ENCODE peak calls at places on chromosome 4, in eight cellular contexts. K is endothelial cell; B is GM20000; I is stimulated activated CD4-positive, alpha-beta T cell treated with anti-CD3 and anti-CD28 coated beads, Interleukin-2, amount 100 ng/mL, for 24 hours; P is HuH-7; S is iris pigment epithelial cell; E is NCI-H526 treated with DMSO at 0.1 percent for 48 hours; W is astrocyte of the hippocampus. D is an unnamed sample.

GRCh38 chr4:138804705-138805104 is 210.9 kb upstream of the NOCT start:
- DNase-seq in E (no peak), K (no peak), W (peak), S (no peak), P (peak), B (no peak), I (no peak), D (no peak)

GRCh38 chr4:122625156-122625555 is 4.3 kb upstream of the IL21 start:
- DNase-seq in K (no peak), E (no peak), S (no peak), B (no peak), P (no peak), W (no peak), I (no peak), D (no peak)

GRCh38 chr4:128700659-128701350 is 108.7 kb upstream of the JADE1 start:
- DNase-seq in B (no peak), P (no peak), S (no peak), I (no peak), E (no peak), W (no peak), K (no peak), D (no peak)

GRCh38 chr4:1055721-1056590 is 44.5 kb downstream of the FGFRL1 start:
- DNase-seq in P (no peak), S (peak), K (no peak), B (peak), W (peak), I (peak), E (no peak), D (peak)

GRCh38 chr4:126209117-126209516 is 894.4 kb downstream of the FAT4 start:
- DNase-seq in W (no peak), I (no peak), B (no peak), K (no peak), E (no peak), P (no peak), S (peak), D (no peak)

GRCh38 chr4:41957634-41958033 is 22.4 kb downstream of the TMEM33 start:
- DNase-seq in B (peak), E (no peak), K (no peak), P (peak), S (peak), W (peak), I (no peak), D (no peak)

GRCh38 chr4:172124656-172125308 is 311.6 kb downstream of the GALNTL6 start:
- DNase-seq in B (no peak), E (no peak), S (peak), P (no peak), W (no peak), I (no peak), K (no peak), D (no peak)

GRCh38 chr4:19123681-19124080 is 1102.1 kb upstream of the LCORL start:
- DNase-seq in B (no peak), W (no peak), S (no peak), K (no peak), P (no peak), I (no peak), E (no peak), D (no peak)

GRCh38 chr4:156298230-156298629 is 344.6 kb upstream of the CTSO start:
- DNase-seq in I (no peak), B (no peak), K (peak), W (peak), S (peak), E (no peak), P (no peak), D (no peak)

GRCh38 chr4:83362492-83363329 is 28.1 kb upstream of the HPSE start:
- DNase-seq in W (peak), B (no peak), S (peak), P (peak), K (no peak), I (no peak), E (peak), D (no peak)

GRCh38 chr4:164501074-164501473 is 252.9 kb upstream of the SMIM31 start:
- DNase-seq in I (no peak), B (no peak), S (peak), E (no peak), W (peak), K (no peak), P (no peak), D (no peak)

GRCh38 chr4:74692973-74693372 is 101.3 kb downstream of the BTC start:
- DNase-seq in P (no peak), I (no peak), E (no peak), W (peak), K (no peak), S (no peak), B (no peak), D (no peak)

GRCh38 chr4:39715788-39716187 is 17.9 kb downstream of the UBE2K start:
- DNase-seq in S (no peak), K (no peak), E (no peak), P (no peak), B (peak), I (no peak), W (no peak), D (no peak)

GRCh38 chr4:159778298-159778697 is 675.4 kb downstream of the RAPGEF2 start:
- DNase-seq in S (no peak), B (no peak), E (no peak), P (no peak), I (no peak), W (no peak), K (no peak), D (no peak)

GRCh38 chr4:2432991-2433530 is 14.3 kb downstream of the CFAP99 start:
- DNase-seq in W (peak), P (no peak), E (no peak), I (no peak), K (no peak), B (no peak), S (peak), D (no peak)

GRCh38 chr4:139568206-139568969 is 12.4 kb upstream of the SETD7 start:
- DNase-seq in E (no peak), P (no peak), I (no peak), B (no peak), K (no peak), S (no peak), W (no peak), D (no peak)

GRCh38 chr4:154492288-154492687 is 689 bp upstream of the DCHS2 start:
- DNase-seq in K (no peak), I (no peak), P (no peak), S (no peak), W (no peak), B (no peak), E (no peak), D (no peak)

GRCh38 chr4:70651864-70652506 is 14.3 kb downstream of the JCHAIN start:
- DNase-seq in P (peak), K (no peak), E (peak), B (peak), W (peak), S (peak), I (no peak), D (no peak)

GRCh38 chr4:108181704-108182103 is 13.0 kb upstream of the LEF1 start:
- DNase-seq in P (no peak), E (no peak), S (no peak), W (no peak), I (no peak), K (no peak), B (peak), D (no peak)

GRCh38 chr4:177191586-177191985 is 118.1 kb upstream of the NEIL3 start:
- DNase-seq in I (no peak), E (no peak), W (no peak), K (no peak), P (no peak), S (no peak), B (no peak), D (no peak)

GRCh38 chr4:184506527-184507121 is 32.3 kb upstream of the IRF2 start:
- DNase-seq in K (peak), E (no peak), S (no peak), B (peak), P (no peak), I (peak), W (no peak), D (no peak)

GRCh38 chr4:74033721-74034120 is 4.8 kb downstream of the CXCL3 start:
- DNase-seq in E (no peak), W (no peak), P (no peak), S (peak), I (no peak), K (no peak), B (no peak), D (no peak)

GRCh38 chr4:24885342-24885741 is 27.5 kb downstream of the CCDC149 start:
- DNase-seq in K (no peak), E (no peak), B (no peak), S (no peak), P (no peak), W (peak), I (no peak), D (no peak)